ENCODE peak calls at places on chromosome 1, in six cellular contexts. One of them, this sample, is unnamed.

GRCh38 chr1:24003331-24003972 is 23.3 kb upstream of the SRSF10 start:
- DNase-seq in testis: no peak
- DNase-seq in AG09309: peak
- DNase-seq in thyroid gland: no peak
- DNase-seq in transverse colon: no peak
- DNase-seq in left lung: no peak
- DNase-seq in this sample: no peak

GRCh38 chr1:61639218-61639617 is 85.7 kb downstream of the TM2D1 start:
- DNase-seq in AG09309: no peak
- DNase-seq in testis: no peak
- DNase-seq in left lung: no peak
- DNase-seq in transverse colon: no peak
- DNase-seq in thyroid gland: no peak
- DNase-seq in this sample: no peak

GRCh38 chr1:38962560-38962959 is 20.9 kb upstream of the RHBDL2 start:
- DNase-seq in left lung: no peak
- DNase-seq in thyroid gland: no peak
- DNase-seq in testis: no peak
- DNase-seq in transverse colon: no peak
- DNase-seq in AG09309: no peak
- DNase-seq in this sample: no peak

GRCh38 chr1:84763912-84764675 is 73.8 kb upstream of the SSX2IP start:
- DNase-seq in AG09309: no peak
- DNase-seq in thyroid gland: no peak
- DNase-seq in testis: no peak
- DNase-seq in left lung: no peak
- DNase-seq in transverse colon: no peak
- DNase-seq in this sample: no peak

GRCh38 chr1:11302366-11302765 is 29.4 kb downstream of the UBIAD1 start:
- DNase-seq in thyroid gland: no peak
- DNase-seq in transverse colon: no peak
- DNase-seq in AG09309: no peak
- DNase-seq in testis: no peak
- DNase-seq in left lung: no peak
- DNase-seq in this sample: no peak

GRCh38 chr1:45914836-45915235 is 111.4 kb downstream of the MAST2 start:
- DNase-seq in testis: no peak
- DNase-seq in transverse colon: no peak
- DNase-seq in left lung: no peak
- DNase-seq in AG09309: no peak
- DNase-seq in thyroid gland: no peak
- DNase-seq in this sample: no peak

GRCh38 chr1:34715139-34715538 is 39.7 kb upstream of the GJB5 start:
- DNase-seq in testis: no peak
- DNase-seq in left lung: no peak
- DNase-seq in transverse colon: no peak
- DNase-seq in thyroid gland: no peak
- DNase-seq in AG09309: no peak
- DNase-seq in this sample: no peak

GRCh38 chr1:39258146-39258924 is 53.8 kb downstream of the MACF1 start:
- DNase-seq in testis: peak
- DNase-seq in AG09309: peak
- DNase-seq in transverse colon: peak
- DNase-seq in thyroid gland: peak
- DNase-seq in left lung: no peak
- DNase-seq in this sample: peak

GRCh38 chr1:175742790-175743459 is 470 bp downstream of the TNR start:
- DNase-seq in testis: peak
- DNase-seq in left lung: no peak
- DNase-seq in transverse colon: no peak
- DNase-seq in thyroid gland: no peak
- DNase-seq in AG09309: no peak
- DNase-seq in this sample: no peak

GRCh38 chr1:57489342-57490036 is 65.6 kb upstream of the DAB1 start:
- DNase-seq in AG09309: peak
- DNase-seq in thyroid gland: no peak
- DNase-seq in transverse colon: no peak
- DNase-seq in testis: no peak
- DNase-seq in left lung: no peak
- DNase-seq in this sample: peak

GRCh38 chr1:207059881-207060280 is 6.8 kb downstream of the PFKFB2 start:
- DNase-seq in testis: no peak
- DNase-seq in left lung: no peak
- DNase-seq in transverse colon: no peak
- DNase-seq in AG09309: no peak
- DNase-seq in thyroid gland: peak
- DNase-seq in this sample: no peak
- H3K4me3 ChIP-seq in testis: no peak
- H3K4me3 ChIP-seq in left lung: no peak
- H3K4me3 ChIP-seq in transverse colon: no peak
- H3K4me3 ChIP-seq in AG09309: no peak
- H3K4me3 ChIP-seq in thyroid gland: no peak
- H3K4me3 ChIP-seq in this sample: no peak

GRCh38 chr1:182720465-182720864 is 36.1 kb upstream of the RGS8 start:
- DNase-seq in thyroid gland: no peak
- DNase-seq in transverse colon: no peak
- DNase-seq in left lung: no peak
- DNase-seq in testis: no peak
- DNase-seq in AG09309: no peak
- DNase-seq in this sample: no peak

GRCh38 chr1:182716740-182717720 is 32.6 kb upstream of the RGS8 start:
- DNase-seq in transverse colon: no peak
- DNase-seq in thyroid gland: no peak
- DNase-seq in testis: no peak
- DNase-seq in left lung: no peak
- DNase-seq in AG09309: no peak
- DNase-seq in this sample: no peak

GRCh38 chr1:182721525-182721924 is 37.1 kb upstream of the RGS8 start:
- DNase-seq in transverse colon: no peak
- DNase-seq in testis: no peak
- DNase-seq in thyroid gland: no peak
- DNase-seq in left lung: no peak
- DNase-seq in AG09309: no peak
- DNase-seq in this sample: no peak

GRCh38 chr1:182715531-182715930 is 31.1 kb upstream of the RGS8 start:
- DNase-seq in left lung: no peak
- DNase-seq in transverse colon: no peak
- DNase-seq in thyroid gland: no peak
- DNase-seq in testis: no peak
- DNase-seq in AG09309: no peak
- DNase-seq in this sample: no peak

GRCh38 chr1:182718311-182718710 is 33.9 kb upstream of the RGS8 start:
- DNase-seq in left lung: no peak
- DNase-seq in testis: no peak
- DNase-seq in thyroid gland: no peak
- DNase-seq in transverse colon: no peak
- DNase-seq in AG09309: no peak
- DNase-seq in this sample: no peak
- TF ChIP-seq CTCF in left lung: no peak
- TF ChIP-seq CTCF in testis: no peak
- TF ChIP-seq CTCF in thyroid gland: no peak
- TF ChIP-seq CTCF in transverse colon: no peak
- TF ChIP-seq CTCF in AG09309: peak
- TF ChIP-seq CTCF in this sample: no peak

GRCh38 chr1:7420098-7420445 is 351.0 kb upstream of the VAMP3 start:
- DNase-seq in testis: no peak
- DNase-seq in thyroid gland: peak
- DNase-seq in AG09309: no peak
- DNase-seq in transverse colon: no peak
- DNase-seq in left lung: no peak
- DNase-seq in this sample: no peak
- H3K4me3 ChIP-seq in testis: no peak
- H3K4me3 ChIP-seq in thyroid gland: no peak
- H3K4me3 ChIP-seq in AG09309: no peak
- H3K4me3 ChIP-seq in transverse colon: no peak
- H3K4me3 ChIP-seq in left lung: no peak
- H3K4me3 ChIP-seq in this sample: no peak

GRCh38 chr1:165397945-165398344 is 41.4 kb upstream of the LMX1A start:
- DNase-seq in testis: peak
- DNase-seq in thyroid gland: no peak
- DNase-seq in transverse colon: no peak
- DNase-seq in AG09309: peak
- DNase-seq in left lung: no peak
- DNase-seq in this sample: no peak
- TF ChIP-seq CTCF in testis: no peak
- TF ChIP-seq CTCF in thyroid gland: no peak
- TF ChIP-seq CTCF in transverse colon: no peak
- TF ChIP-seq CTCF in AG09309: no peak
- TF ChIP-seq CTCF in left lung: no peak
- TF ChIP-seq CTCF in this sample: no peak

DNA sequence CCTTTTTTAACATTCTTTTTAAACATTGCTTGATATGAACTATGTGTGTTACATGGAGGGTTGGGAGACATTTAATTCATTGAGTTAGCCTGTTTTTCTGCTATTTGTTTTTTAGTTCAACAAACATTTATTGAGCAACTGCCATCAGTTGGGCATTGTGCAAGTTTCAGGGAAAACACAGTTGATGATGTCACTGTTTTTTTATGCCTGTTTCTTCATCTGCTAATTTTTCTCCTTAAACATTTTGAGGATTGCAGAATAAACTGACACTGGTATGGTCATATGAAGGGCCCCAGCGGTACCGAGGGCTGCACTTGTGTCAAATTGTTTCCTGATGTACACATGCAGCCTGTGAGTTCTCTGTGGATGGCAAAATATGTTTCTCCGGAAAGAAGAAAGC is 253.0 kb downstream of the FGGY start:
- DNase-seq in testis: no peak
- DNase-seq in AG09309: peak
- DNase-seq in transverse colon: peak
- DNase-seq in thyroid gland: no peak
- DNase-seq in left lung: peak
- DNase-seq in this sample: peak
- H3K4me3 ChIP-seq in testis: no peak
- H3K4me3 ChIP-seq in AG09309: no peak
- H3K4me3 ChIP-seq in transverse colon: no peak
- H3K4me3 ChIP-seq in thyroid gland: no peak
- H3K4me3 ChIP-seq in left lung: no peak
- H3K4me3 ChIP-seq in this sample: no peak

GRCh38 chr1:58783993-58784757 is at the start of gene JUN:
- DNase-seq in thyroid gland: peak
- DNase-seq in AG09309: peak
- DNase-seq in testis: peak
- DNase-seq in transverse colon: peak
- DNase-seq in left lung: peak
- DNase-seq in this sample: peak

GRCh38 chr1:58786927-58787245 is 3.0 kb upstream of the JUN start:
- DNase-seq in testis: no peak
- DNase-seq in transverse colon: no peak
- DNase-seq in AG09309: no peak
- DNase-seq in left lung: no peak
- DNase-seq in thyroid gland: no peak
- DNase-seq in this sample: no peak

GRCh38 chr1:58786184-58786926 is 2.5 kb upstream of the JUN start:
- DNase-seq in thyroid gland: no peak
- DNase-seq in AG09309: no peak
- DNase-seq in left lung: no peak
- DNase-seq in transverse colon: no peak
- DNase-seq in testis: no peak
- DNase-seq in this sample: no peak

GRCh38 chr1:58784758-58785423 is 1.0 kb upstream of the JUN start:
- DNase-seq in testis: peak
- DNase-seq in AG09309: peak
- DNase-seq in thyroid gland: peak
- DNase-seq in left lung: peak
- DNase-seq in transverse colon: peak
- DNase-seq in this sample: peak

GRCh38 chr1:58785424-58786058 is 1.7 kb upstream of the JUN start:
- DNase-seq in testis: peak
- DNase-seq in thyroid gland: peak
- DNase-seq in transverse colon: peak
- DNase-seq in AG09309: no peak
- DNase-seq in left lung: peak
- DNase-seq in this sample: no peak
- TF ChIP-seq CTCF in testis: no peak
- TF ChIP-seq CTCF in thyroid gland: no peak
- TF ChIP-seq CTCF in transverse colon: no peak
- TF ChIP-seq CTCF in AG09309: no peak
- TF ChIP-seq CTCF in left lung: no peak
- TF ChIP-seq CTCF in this sample: no peak

DNA sequence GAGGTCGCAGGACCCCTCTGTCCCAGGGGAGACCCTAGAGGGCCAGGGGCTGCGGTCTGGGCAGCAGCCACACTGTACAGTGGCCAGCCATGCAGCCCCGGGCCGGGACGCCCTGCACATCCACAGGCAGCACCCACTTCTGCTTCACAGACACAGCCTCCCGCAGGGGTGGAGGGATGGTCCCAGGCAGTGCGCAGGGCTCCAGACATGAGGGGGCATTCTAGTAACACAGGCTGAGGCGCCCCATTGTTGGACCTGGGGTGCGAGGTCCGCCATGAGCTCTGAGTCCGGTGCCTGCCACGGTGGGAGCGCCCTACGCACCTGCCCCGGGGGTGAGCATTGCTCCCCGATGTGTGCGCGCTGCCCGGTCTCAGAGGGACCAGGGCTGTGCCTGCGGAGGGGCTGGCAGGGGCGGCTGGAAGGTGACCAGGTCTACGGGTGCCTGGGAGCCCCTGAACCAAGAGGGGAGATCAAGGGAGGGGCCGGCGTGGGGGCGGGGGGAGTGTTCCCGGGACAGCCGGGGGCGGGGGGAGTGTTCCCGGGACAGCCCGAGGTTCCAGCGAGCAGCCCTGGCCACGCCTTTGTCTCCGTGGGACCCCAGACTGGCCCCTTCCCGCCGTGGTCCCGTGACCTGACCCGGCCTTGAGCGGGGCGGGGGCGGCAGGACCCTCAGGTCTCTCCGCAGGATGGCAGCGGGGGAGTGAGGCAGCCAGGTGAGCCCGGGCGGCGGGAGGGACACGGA is 4.5 kb downstream of the MMEL1 start:
- DNase-seq in transverse colon: no peak
- DNase-seq in testis: no peak
- DNase-seq in left lung: no peak
- DNase-seq in AG09309: no peak
- DNase-seq in thyroid gland: no peak
- DNase-seq in this sample: no peak
- H3K4me3 ChIP-seq in transverse colon: no peak
- H3K4me3 ChIP-seq in testis: peak
- H3K4me3 ChIP-seq in left lung: no peak
- H3K4me3 ChIP-seq in AG09309: no peak
- H3K4me3 ChIP-seq in thyroid gland: no peak
- H3K4me3 ChIP-seq in this sample: no peak

GRCh38 chr1:201436461-201436860 is 14.9 kb upstream of the TNNI1 start:
- DNase-seq in testis: peak
- DNase-seq in transverse colon: no peak
- DNase-seq in AG09309: no peak
- DNase-seq in left lung: no peak
- DNase-seq in thyroid gland: no peak
- DNase-seq in this sample: no peak
- TF ChIP-seq CTCF in testis: no peak
- TF ChIP-seq CTCF in transverse colon: no peak
- TF ChIP-seq CTCF in AG09309: no peak
- TF ChIP-seq CTCF in left lung: no peak
- TF ChIP-seq CTCF in thyroid gland: no peak
- TF ChIP-seq CTCF in this sample: peak

GRCh38 chr1:208179850-208180416 is 64.3 kb downstream of the PLXNA2 start:
- DNase-seq in AG09309: no peak
- DNase-seq in testis: no peak
- DNase-seq in thyroid gland: no peak
- DNase-seq in transverse colon: no peak
- DNase-seq in left lung: no peak
- DNase-seq in this sample: no peak
- H3K4me3 ChIP-seq in AG09309: no peak
- H3K4me3 ChIP-seq in testis: no peak
- H3K4me3 ChIP-seq in thyroid gland: no peak
- H3K4me3 ChIP-seq in transverse colon: no peak
- H3K4me3 ChIP-seq in left lung: no peak
- H3K4me3 ChIP-seq in this sample: no peak

GRCh38 chr1:115651391-115651790 is 9.6 kb downstream of the VANGL1 start:
- DNase-seq in thyroid gland: no peak
- DNase-seq in left lung: no peak
- DNase-seq in testis: no peak
- DNase-seq in transverse colon: peak
- DNase-seq in AG09309: no peak
- DNase-seq in this sample: no peak
- TF ChIP-seq CTCF in thyroid gland: no peak
- TF ChIP-seq CTCF in left lung: no peak
- TF ChIP-seq CTCF in testis: no peak
- TF ChIP-seq CTCF in transverse colon: no peak
- TF ChIP-seq CTCF in AG09309: no peak
- TF ChIP-seq CTCF in this sample: no peak